ENCODE peak calls at places on chromosomes 1 and 21, in nine cellular contexts. A is nucleus accumbens; K is activated CD4-positive, CD25-positive, alpha-beta regulatory T cell; R is neural crest cell; V is NT2/D1; Q is cardiac fibroblast; T is stimulated activated naive CD8-positive, alpha-beta T cell treated with anti-CD3 and anti-CD28 coated beads, Interleukin-15, amount 100 ng/mL, for 72 hours; I is ovary; W is amniotic epithelial cell. E is an unnamed sample.

GRCh38 chr21:35189077-35189863 is 140.2 kb upstream of the RUNX1 start:
- DNase-seq in K (no peak), A (no peak), V (no peak), I (peak; percentile 36), Q (peak; percentile 70), T (no peak), R (no peak), W (peak; percentile 91), E (no peak)

GRCh38 chr1:197692965-197693364 is 82.3 kb downstream of the DENND1B start:
- DNase-seq in V (no peak), A (no peak), T (no peak), R (no peak), Q (peak; percentile 59), W (peak; percentile 25), I (no peak), K (no peak), E (no peak)

GRCh38 chr1:105830614-105831146 is 1225.8 kb upstream of the PRMT6 start:
- DNase-seq in I (no peak), K (no peak), W (no peak), A (no peak), T (no peak), Q (no peak), R (no peak), V (no peak), E (no peak)

GRCh38 chr1:58883888-58884482 is 100.1 kb upstream of the JUN start:
- DNase-seq in I (no peak), Q (no peak), V (no peak), R (no peak), K (no peak), T (no peak), W (peak; percentile 37), A (no peak), E (peak; percentile 82)

GRCh38 chr1:101284021-101284420 is 47.2 kb downstream of the S1PR1 start:
- DNase-seq in K (no peak), I (no peak), R (no peak), A (no peak), Q (no peak), T (peak; percentile 53), V (no peak), W (no peak), E (no peak)

GRCh38 chr1:211183924-211184323 is 50.0 kb upstream of the KCNH1 start:
- DNase-seq in I (no peak), Q (peak; percentile 6), V (no peak), R (no peak), T (no peak), A (no peak), W (no peak), K (no peak), E (no peak)

GRCh38 chr1:186155594-186155993 is 219.5 kb downstream of the TPR start:
- DNase-seq in R (no peak), W (peak; percentile 73), I (no peak), V (peak; percentile 11), Q (peak; percentile 86), T (no peak), K (no peak), A (no peak), E (peak; percentile 60)

GRCh38 chr1:160639652-160640051 is 7.2 kb downstream of the SLAMF1 start:
- DNase-seq in K (no peak), Q (no peak), T (no peak), A (no peak), I (no peak), R (no peak), W (peak; percentile 32), V (no peak), E (no peak)

GRCh38 chr1:226629896-226630550 is 81.5 kb downstream of the STUM start:
- DNase-seq in A (no peak), I (peak; percentile 2), T (no peak), W (no peak), K (no peak), V (no peak), Q (no peak), R (no peak), E (no peak)

GRCh38 chr1:22652881-22653316 is at the start of gene C1QB:
- DNase-seq in I (no peak), Q (no peak), A (no peak), V (no peak), W (no peak), T (no peak), R (no peak), K (no peak), E (no peak)

GRCh38 chr1:23273450-23274133 is 56.3 kb upstream of the HTR1D start:
- DNase-seq in R (no peak), K (no peak), A (no peak), Q (peak; percentile 90), V (no peak), I (no peak), W (peak; percentile 83), T (no peak), E (no peak)

GRCh38 chr1:67573481-67573880 is 111.5 kb upstream of the GADD45A start:
- DNase-seq in W (no peak), A (no peak), V (no peak), Q (no peak), T (no peak), R (no peak), K (no peak), I (no peak), E (no peak)

GRCh38 chr1:7422561-7422960 is 348.5 kb upstream of the VAMP3 start:
- DNase-seq in W (no peak), T (no peak), R (no peak), K (no peak), V (no peak), I (no peak), Q (no peak), A (no peak), E (no peak)

GRCh38 chr1:144551107-144551542 is 41.6 kb upstream of the PPIAL4F start:
- DNase-seq in K (no peak), A (no peak), V (no peak), T (no peak), W (no peak), R (no peak), I (no peak), Q (peak; percentile 6), E (no peak)

GRCh38 chr21:46621457-46622182 is 13.9 kb upstream of the PRMT2 start:
- DNase-seq in T (no peak), I (no peak), V (no peak), R (peak; percentile 38), Q (no peak), A (peak; percentile 65), K (no peak), W (no peak), E (no peak)

GRCh38 chr1:109497449-109498160 is 3.7 kb downstream of the CYB561D1 start:
- DNase-seq in V (no peak), T (no peak), R (no peak), W (no peak), A (no peak), Q (no peak), I (no peak), K (no peak), E (no peak)

GRCh38 chr21:34795152-34796141 is 126.7 kb downstream of the CLIC6 start:
- DNase-seq in R (no peak), A (no peak), Q (peak; percentile 82), W (peak; percentile 83), T (no peak), V (no peak), I (no peak), K (no peak), E (no peak)

GRCh38 chr1:9280015-9280860 is 12.5 kb upstream of the SPSB1 start:
- DNase-seq in R (no peak), T (peak; percentile 69), W (peak; percentile 95), K (peak; percentile 34), I (peak; percentile 60), V (no peak), A (no peak), Q (peak; percentile 93), E (peak; percentile 49)

GRCh38 chr1:160209656-160210046 is 4.5 kb downstream of the PEA15 start:
- DNase-seq in W (peak; percentile 49), V (no peak), I (no peak), A (no peak), Q (no peak), R (no peak), K (no peak), T (no peak), E (no peak)

GRCh38 chr1:13813398-13814012 is 113.5 kb downstream of the PRDM2 start:
- DNase-seq in R (peak; percentile 55), V (peak; percentile 30), K (peak; percentile 12), T (peak; percentile 58), I (peak; percentile 65), A (no peak), Q (no peak), W (peak; percentile 29), E (peak; percentile 78)

E was measured in K562.